ENCODE peak calls at places on chromosomes 6 and 20, in five cellular contexts. H is GM13977, D is progenitor cell of endocrine pancreas, N is AG04449, X is cardiac muscle cell. U is an unnamed sample.

GRCh38 chr20:44720617-44720993 is 5.4 kb downstream of the CCN5 start:
- DNase-seq in H (no peak), D (no peak), N (no peak), X (peak; percentile 74), U (peak; percentile 68)

GRCh38 chr20:47220161-47220582 is 136.3 kb downstream of the ZMYND8 start:
- DNase-seq in H (peak; percentile 59), D (no peak), N (no peak), X (peak; percentile 56), U (no peak)

GRCh38 chr6:146894624-146895023 is 295.9 kb downstream of the ADGB start:
- DNase-seq in H (no peak), D (no peak), N (no peak), X (no peak), U (no peak)

GRCh38 chr6:110491644-110492317 is 15.4 kb upstream of the SLC22A16 start:
- DNase-seq in H (peak; percentile 30), D (no peak), N (no peak), X (peak; percentile 68), U (no peak)

GRCh38 chr20:56359212-56360132 is 698 bp downstream of the FAM210B start:
- DNase-seq in H (no peak), D (peak; percentile 12), N (peak; percentile 16), X (peak; percentile 82), U (peak; percentile 75)

GRCh38 chr6:392441-393390 is 1.2 kb downstream of the IRF4 start:
- DNase-seq in H (no peak), D (no peak), N (no peak), X (no peak), U (no peak)

GRCh38 chr6:25173951-25174474 is 105.2 kb upstream of the CARMIL1 start:
- DNase-seq in H (no peak), D (no peak), N (peak; percentile 96), X (peak; percentile 94), U (no peak)

GRCh38 chr20:45727044-45727443 is 4.9 kb downstream of the SPINT4 start:
- DNase-seq in H (peak; percentile 12), D (no peak), N (no peak), X (peak; percentile 35), U (no peak)

GRCh38 chr6:134797400-134798113 is 152.3 kb downstream of the ALDH8A1 start:
- DNase-seq in H (no peak), D (no peak), N (no peak), X (no peak), U (no peak)